ENCODE peak calls at places on chromosomes 6 and 20, in seven cellular contexts. One of them, this sample, is unnamed.
A peak's percentile ranks its signal among the peaks of the same experiment; 100 is the strongest.

GRCh38 chr20:346640-347316 is at the start of gene NRSN2:
- DNase-seq in BJ: no peak
- DNase-seq in AG04449: no peak
- DNase-seq in H1: peak; percentile 74
- DNase-seq in PC-3: peak; percentile 65
- DNase-seq in IMR-90: peak; percentile 62
- DNase-seq in thyroid gland: peak; percentile 74
- DNase-seq in this sample: no peak

GRCh38 chr6:142722010-142722409 is 223.0 kb downstream of the HIVEP2 start:
- DNase-seq in BJ: no peak
- DNase-seq in AG04449: no peak
- DNase-seq in H1: no peak
- DNase-seq in PC-3: no peak
- DNase-seq in IMR-90: no peak
- DNase-seq in thyroid gland: no peak
- DNase-seq in this sample: no peak

GRCh38 chr6:22468566-22468965 is 100.8 kb upstream of the HDGFL1 start:
- DNase-seq in BJ: no peak
- DNase-seq in AG04449: no peak
- DNase-seq in H1: no peak
- DNase-seq in PC-3: peak; percentile 31
- DNase-seq in IMR-90: peak; percentile 58
- DNase-seq in thyroid gland: no peak
- DNase-seq in this sample: no peak

GRCh38 chr6:109740787-109741186 is 49.7 kb downstream of the FIG4 start:
- DNase-seq in BJ: no peak
- DNase-seq in AG04449: no peak
- DNase-seq in H1: no peak
- DNase-seq in PC-3: no peak
- DNase-seq in IMR-90: no peak
- DNase-seq in thyroid gland: no peak
- DNase-seq in this sample: no peak

GRCh38 chr20:768426-768978 is at the start of gene SLC52A3:
- DNase-seq in BJ: no peak
- DNase-seq in AG04449: no peak
- DNase-seq in H1: peak; percentile 80
- DNase-seq in PC-3: peak; percentile 96
- DNase-seq in IMR-90: no peak
- DNase-seq in thyroid gland: no peak
- DNase-seq in this sample: peak; percentile 79

GRCh38 chr6:14135865-14136539 is 18.4 kb downstream of the CD83 start:
- DNase-seq in BJ: no peak
- DNase-seq in AG04449: no peak
- DNase-seq in H1: no peak
- DNase-seq in PC-3: no peak
- DNase-seq in IMR-90: no peak
- DNase-seq in thyroid gland: no peak
- DNase-seq in this sample: no peak

GRCh38 chr6:81998432-81998831 is 246.0 kb upstream of the TENT5A start:
- DNase-seq in BJ: no peak
- DNase-seq in AG04449: peak; percentile 66
- DNase-seq in H1: no peak
- DNase-seq in PC-3: peak; percentile 57
- DNase-seq in IMR-90: peak; percentile 84
- DNase-seq in thyroid gland: no peak
- DNase-seq in this sample: no peak

GRCh38 chr6:33989016-33989854 is 156.7 kb downstream of the GRM4 start:
- DNase-seq in BJ: no peak
- DNase-seq in AG04449: no peak
- DNase-seq in H1: peak; percentile 34
- DNase-seq in PC-3: no peak
- DNase-seq in IMR-90: no peak
- DNase-seq in thyroid gland: no peak
- DNase-seq in this sample: no peak

GRCh38 chr6:81995548-81996289 is 243.2 kb upstream of the TENT5A start:
- DNase-seq in BJ: no peak
- DNase-seq in AG04449: no peak
- DNase-seq in H1: no peak
- DNase-seq in PC-3: peak; percentile 72
- DNase-seq in IMR-90: peak; percentile 48
- DNase-seq in thyroid gland: peak; percentile 2
- DNase-seq in this sample: no peak

GRCh38 chr6:166275714-166276166 is 32.5 kb downstream of the PRR18 start:
- DNase-seq in BJ: no peak
- DNase-seq in AG04449: no peak
- DNase-seq in H1: peak; percentile 98
- DNase-seq in PC-3: peak; percentile 52
- DNase-seq in IMR-90: peak; percentile 15
- DNase-seq in thyroid gland: peak; percentile 66
- DNase-seq in this sample: no peak

GRCh38 chr6:114579486-114579885 is 236.7 kb upstream of the HS3ST5 start:
- DNase-seq in BJ: no peak
- DNase-seq in AG04449: no peak
- DNase-seq in H1: no peak
- DNase-seq in PC-3: no peak
- DNase-seq in IMR-90: no peak
- DNase-seq in thyroid gland: no peak
- DNase-seq in this sample: no peak

GRCh38 chr6:2194643-2195042 is 50.8 kb downstream of the GMDS start:
- DNase-seq in BJ: no peak
- DNase-seq in AG04449: no peak
- DNase-seq in H1: no peak
- DNase-seq in PC-3: no peak
- DNase-seq in IMR-90: no peak
- DNase-seq in thyroid gland: no peak
- DNase-seq in this sample: no peak

GRCh38 chr6:136525586-136526195 is 24.5 kb downstream of the MAP7 start:
- DNase-seq in BJ: no peak
- DNase-seq in AG04449: no peak
- DNase-seq in H1: no peak
- DNase-seq in PC-3: no peak
- DNase-seq in IMR-90: no peak
- DNase-seq in thyroid gland: no peak
- DNase-seq in this sample: no peak

GRCh38 chr6:152173957-152174356 is 366.5 kb downstream of the ESR1 start:
- DNase-seq in BJ: no peak
- DNase-seq in AG04449: no peak
- DNase-seq in H1: no peak
- DNase-seq in PC-3: peak; percentile 87
- DNase-seq in IMR-90: no peak
- DNase-seq in thyroid gland: no peak
- DNase-seq in this sample: no peak

GRCh38 chr6:13445005-13445743 is 42.2 kb downstream of the GFOD1 start:
- DNase-seq in BJ: no peak
- DNase-seq in AG04449: no peak
- DNase-seq in H1: no peak
- DNase-seq in PC-3: no peak
- DNase-seq in IMR-90: peak; percentile 64
- DNase-seq in thyroid gland: peak; percentile 89
- DNase-seq in this sample: no peak

GRCh38 chr6:169472786-169473416 is 219.3 kb upstream of the THBS2 start:
- DNase-seq in BJ: no peak
- DNase-seq in AG04449: no peak
- DNase-seq in H1: no peak
- DNase-seq in PC-3: no peak
- DNase-seq in IMR-90: no peak
- DNase-seq in thyroid gland: no peak
- DNase-seq in this sample: no peak

GRCh38 chr6:83097204-83097603 is 29.7 kb downstream of the DOP1A start:
- DNase-seq in BJ: no peak
- DNase-seq in AG04449: no peak
- DNase-seq in H1: no peak
- DNase-seq in PC-3: no peak
- DNase-seq in IMR-90: no peak
- DNase-seq in thyroid gland: no peak
- DNase-seq in this sample: peak; percentile 7

GRCh38 chr6:41318648-41319565 is 16.5 kb upstream of the NCR2 start:
- DNase-seq in BJ: peak; percentile 1
- DNase-seq in AG04449: peak; percentile 17
- DNase-seq in H1: peak; percentile 90
- DNase-seq in PC-3: peak; percentile 84
- DNase-seq in IMR-90: peak; percentile 81
- DNase-seq in thyroid gland: peak; percentile 95
- DNase-seq in this sample: peak; percentile 52

GRCh38 chr6:166351715-166352285 is 9.5 kb upstream of the SFT2D1 start:
- DNase-seq in BJ: no peak
- DNase-seq in AG04449: no peak
- DNase-seq in H1: no peak
- DNase-seq in PC-3: peak; percentile 14
- DNase-seq in IMR-90: no peak
- DNase-seq in thyroid gland: no peak
- DNase-seq in this sample: peak; percentile 78

GRCh38 chr20:22001886-22002285 is 296.4 kb downstream of the PAX1 start:
- DNase-seq in BJ: no peak
- DNase-seq in AG04449: no peak
- DNase-seq in H1: no peak
- DNase-seq in PC-3: peak; percentile 5
- DNase-seq in IMR-90: no peak
- DNase-seq in thyroid gland: no peak
- DNase-seq in this sample: no peak

GRCh38 chr6:142929751-142930358 is 15.1 kb downstream of the HIVEP2 start:
- DNase-seq in BJ: no peak
- DNase-seq in AG04449: no peak
- DNase-seq in H1: no peak
- DNase-seq in PC-3: no peak
- DNase-seq in IMR-90: peak; percentile 72
- DNase-seq in thyroid gland: no peak
- DNase-seq in this sample: no peak

GRCh38 chr6:41966961-41967311 is 25.3 kb upstream of the CCND3 start:
- DNase-seq in BJ: no peak
- DNase-seq in AG04449: no peak
- DNase-seq in H1: no peak
- DNase-seq in PC-3: peak; percentile 71
- DNase-seq in IMR-90: peak; percentile 58
- DNase-seq in thyroid gland: no peak
- DNase-seq in this sample: no peak

GRCh38 chr20:5845686-5846651 is 95.8 kb downstream of the SHLD1 start:
- DNase-seq in BJ: no peak
- DNase-seq in AG04449: no peak
- DNase-seq in H1: no peak
- DNase-seq in PC-3: no peak
- DNase-seq in IMR-90: peak; percentile 45
- DNase-seq in thyroid gland: no peak
- DNase-seq in this sample: peak; percentile 69
- H3K4me3 ChIP-seq in BJ: no peak overlapping the region
- H3K4me3 ChIP-seq in AG04449: no peak overlapping the region
- H3K4me3 ChIP-seq in H1: no peak overlapping the region
- H3K4me3 ChIP-seq in PC-3: no peak overlapping the region
- H3K4me3 ChIP-seq in IMR-90: no peak overlapping the region
- H3K4me3 ChIP-seq in thyroid gland: no peak overlapping the region
- H3K4me3 ChIP-seq in this sample: peak overlapping the region; percentile 25

GRCh38 chr6:104483225-104483834 is 376.4 kb downstream of the HACE1 start:
- DNase-seq in BJ: no peak
- DNase-seq in AG04449: no peak
- DNase-seq in H1: no peak
- DNase-seq in PC-3: peak; percentile 44
- DNase-seq in IMR-90: no peak
- DNase-seq in thyroid gland: no peak
- DNase-seq in this sample: no peak
- TF ChIP-seq CTCF in BJ: no peak
- TF ChIP-seq CTCF in AG04449: no peak
- TF ChIP-seq CTCF in H1: peak; percentile 54
- TF ChIP-seq CTCF in PC-3: peak; percentile 67
- TF ChIP-seq CTCF in IMR-90: no peak
- TF ChIP-seq CTCF in thyroid gland: no peak
- TF ChIP-seq CTCF in this sample: peak; percentile 51

GRCh38 chr6:30886897-30887255 is 2.6 kb downstream of the DDR1 start:
- DNase-seq in BJ: no peak
- DNase-seq in AG04449: no peak
- DNase-seq in H1: no peak
- DNase-seq in PC-3: no peak
- DNase-seq in IMR-90: no peak
- DNase-seq in thyroid gland: no peak
- DNase-seq in this sample: no peak
- H3K4me3 ChIP-seq in BJ: no peak overlapping the region
- H3K4me3 ChIP-seq in AG04449: peak overlapping the region; percentile 82
- H3K4me3 ChIP-seq in H1: peak overlapping the region; percentile 65
- H3K4me3 ChIP-seq in PC-3: peak overlapping the region; percentile 70
- H3K4me3 ChIP-seq in IMR-90: no peak overlapping the region
- H3K4me3 ChIP-seq in thyroid gland: no peak overlapping the region
- H3K4me3 ChIP-seq in this sample: no peak overlapping the region

DNA sequence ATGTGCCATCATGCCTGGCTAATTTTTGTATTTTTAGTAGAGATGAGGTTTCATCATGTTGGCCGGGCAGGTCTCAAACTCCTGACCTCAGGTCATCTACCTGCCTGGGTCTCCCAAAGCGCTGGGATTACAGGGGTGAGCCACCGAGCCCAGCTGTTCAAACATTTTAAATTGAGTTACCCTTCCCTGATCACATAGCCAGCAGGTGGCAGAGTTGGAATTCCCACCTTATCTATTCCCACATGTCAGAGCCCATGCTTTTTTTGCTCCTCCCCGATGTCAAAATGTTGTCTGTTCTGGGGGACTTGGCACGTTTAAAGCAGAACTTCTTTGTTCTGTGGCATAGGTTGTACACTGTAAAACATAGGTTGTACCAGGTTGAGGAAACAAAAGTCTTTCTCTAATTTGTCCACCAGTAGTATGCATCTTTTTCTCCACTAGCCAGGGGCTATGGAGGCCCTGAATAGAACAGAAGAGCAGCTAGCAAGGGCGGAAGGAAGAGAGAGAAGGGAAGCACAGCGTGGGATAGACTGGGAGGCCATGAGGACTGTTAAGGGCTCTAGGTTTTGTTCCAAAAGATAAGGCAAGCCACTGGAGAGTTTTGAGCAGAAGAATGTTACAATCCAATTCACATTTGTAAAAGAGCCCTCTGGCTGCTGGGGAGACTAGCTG is 7.3 kb upstream of the LBP start:
- DNase-seq in BJ: no peak
- DNase-seq in AG04449: no peak
- DNase-seq in H1: peak; percentile 60
- DNase-seq in PC-3: peak; percentile 59
- DNase-seq in IMR-90: no peak
- DNase-seq in thyroid gland: no peak
- DNase-seq in this sample: no peak
- TF ChIP-seq CTCF in BJ: peak; percentile 34
- TF ChIP-seq CTCF in AG04449: no peak
- TF ChIP-seq CTCF in H1: peak; percentile 53
- TF ChIP-seq CTCF in PC-3: peak; percentile 57
- TF ChIP-seq CTCF in IMR-90: peak; percentile 31
- TF ChIP-seq CTCF in thyroid gland: no peak
- TF ChIP-seq CTCF in this sample: peak; percentile 16

DNA sequence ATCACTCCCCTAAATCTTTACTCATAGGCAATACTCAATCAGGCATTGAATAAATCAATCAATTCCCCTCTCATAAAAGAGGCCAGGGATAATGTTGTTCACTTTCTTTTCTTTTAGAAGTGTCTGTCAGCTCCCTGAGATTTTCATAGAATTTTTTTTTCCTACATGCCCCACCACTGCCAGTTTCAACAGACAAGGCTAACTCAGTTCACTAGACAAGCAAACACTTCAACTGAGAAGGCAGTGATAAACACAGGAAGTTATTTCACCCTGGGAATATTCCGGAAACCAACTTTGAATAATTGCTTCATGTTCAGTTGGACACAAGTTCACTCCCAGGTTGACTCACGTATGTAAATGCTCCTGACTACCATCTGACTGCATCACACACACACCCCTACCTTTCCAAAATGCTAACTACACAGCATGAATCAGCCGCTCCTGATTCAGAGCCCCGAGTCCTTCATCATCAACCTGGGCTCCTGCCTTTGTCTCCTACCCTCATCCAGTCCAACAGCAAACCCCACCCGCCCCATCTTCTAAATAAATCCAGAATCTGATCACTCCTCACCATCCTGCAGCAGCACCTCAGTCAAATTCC is 143.9 kb downstream of the BCAS1 start:
- DNase-seq in BJ: peak; percentile 84
- DNase-seq in AG04449: peak; percentile 79
- DNase-seq in H1: no peak
- DNase-seq in PC-3: peak; percentile 100
- DNase-seq in IMR-90: peak; percentile 97
- DNase-seq in thyroid gland: no peak
- DNase-seq in this sample: no peak
- H3K4me3 ChIP-seq in BJ: no peak overlapping the region
- H3K4me3 ChIP-seq in AG04449: no peak overlapping the region
- H3K4me3 ChIP-seq in H1: no peak overlapping the region
- H3K4me3 ChIP-seq in PC-3: peak overlapping the region; percentile 26
- H3K4me3 ChIP-seq in IMR-90: no peak overlapping the region
- H3K4me3 ChIP-seq in thyroid gland: no peak overlapping the region
- H3K4me3 ChIP-seq in this sample: no peak overlapping the region

This sample was measured in LNCaP clone FGC.